ENCODE peak calls at places on chromosomes 13 and 19, in seven cellular contexts. G is hepatocyte, B is heart right ventricle, V is upper lobe of left lung, Y is colonic mucosa, F is fibroblast of lung, X is SK-N-SH. S is an unnamed sample.

GRCh38 chr19:4504874-4505569 is 13.3 kb downstream of the PLIN4 start:
- DNase-seq in F (no peak), X (no peak), B (no peak), G (no peak), V (no peak), Y (no peak), S (no peak)

GRCh38 chr13:109254271-109254670 is 532.1 kb downstream of the IRS2 start:
- DNase-seq in Y (no peak), X (no peak), F (no peak), G (no peak), V (no peak), B (no peak), S (no peak)

GRCh38 chr19:36136975-36137686 is 2.7 kb upstream of the CAPNS1 start:
- DNase-seq in F (peak; percentile 63), G (no peak), V (no peak), B (peak; percentile 63), Y (peak; percentile 84), X (no peak), S (peak; percentile 80)

GRCh38 chr13:91722267-91722884 is 324.0 kb downstream of the GPC5 start:
- DNase-seq in B (no peak), X (peak; percentile 36), V (no peak), F (peak; percentile 64), Y (no peak), G (peak; percentile 52), S (no peak)

GRCh38 chr19:57171551-57172081 is 4.3 kb upstream of the DUXA start:
- DNase-seq in F (peak; percentile 12), V (peak; percentile 84), G (peak; percentile 76), X (peak; percentile 95), B (peak; percentile 37), Y (peak; percentile 32), S (no peak)

GRCh38 chr19:50402544-50403301 is 16.0 kb upstream of the SPIB start:
- DNase-seq in Y (no peak), X (peak; percentile 32), G (no peak), B (no peak), F (no peak), V (peak; percentile 81), S (no peak)

GRCh38 chr13:76286178-76286577 is 600.0 kb downstream of the KCTD12 start:
- DNase-seq in V (no peak), F (peak; percentile 69), G (no peak), X (no peak), Y (no peak), B (no peak), S (no peak)

GRCh38 chr13:80339841-80340642 is 884 bp downstream of the SPRY2 start:
- DNase-seq in B (peak; percentile 56), F (peak; percentile 28), X (peak; percentile 60), G (peak; percentile 60), Y (peak; percentile 67), V (peak; percentile 92), S (peak; percentile 79)

GRCh38 chr19:21221653-21222052 is 79.8 kb downstream of the ZNF431 start:
- DNase-seq in B (no peak), G (no peak), Y (no peak), F (no peak), V (no peak), X (no peak), S (no peak)

GRCh38 chr13:110648848-110649421 is 33.6 kb downstream of the NAXD start:
- DNase-seq in Y (peak; percentile 16), B (no peak), X (no peak), G (no peak), V (peak; percentile 64), F (no peak), S (no peak)

GRCh38 chr19:16851031-16851712 is 22.0 kb downstream of the SIN3B start:
- DNase-seq in F (no peak), B (no peak), X (no peak), G (no peak), Y (no peak), V (peak; percentile 78), S (no peak)

GRCh38 chr13:74201530-74201929 is 67.3 kb upstream of the KLF12 start:
- DNase-seq in V (no peak), F (no peak), X (no peak), Y (no peak), B (no peak), G (no peak), S (no peak)

GRCh38 chr19:6533746-6534418 is 3.1 kb downstream of the TNFSF9 start:
- DNase-seq in V (no peak), G (no peak), B (no peak), F (no peak), X (no peak), Y (no peak), S (no peak)

GRCh38 chr19:47109541-47110375 is 3.8 kb downstream of the ZC3H4 start:
- DNase-seq in G (peak; percentile 57), X (no peak), B (no peak), V (no peak), F (peak; percentile 61), Y (peak; percentile 58), S (no peak)

GRCh38 chr13:109715902-109716301 is 70.5 kb downstream of the IRS2 start:
- DNase-seq in G (peak; percentile 52), X (no peak), V (no peak), F (peak; percentile 73), B (no peak), Y (no peak), S (no peak)

GRCh38 chr19:11658954-11659353 is 61.7 kb downstream of the ZNF627 start:
- DNase-seq in F (no peak), B (no peak), X (no peak), G (no peak), Y (peak; percentile 27), V (no peak), S (no peak)

GRCh38 chr19:55635334-55635717 is 5.5 kb upstream of the ZNF580 start:
- DNase-seq in B (no peak), G (no peak), F (no peak), X (no peak), Y (no peak), V (no peak), S (peak; percentile 64)

GRCh38 chr13:33281951-33282595 is 3.5 kb downstream of the STARD13 start:
- DNase-seq in Y (no peak), V (no peak), B (no peak), X (no peak), F (peak; percentile 54), G (no peak), S (no peak)

GRCh38 chr13:108225440-108225839 is 7.2 kb downstream of the ABHD13 start:
- DNase-seq in B (no peak), F (no peak), Y (no peak), V (no peak), X (no peak), G (no peak), S (no peak)

GRCh38 chr19:3154957-3155736 is 19.3 kb downstream of the GNA15 start:
- DNase-seq in X (peak; percentile 66), V (no peak), G (no peak), Y (peak; percentile 49), B (peak; percentile 92), F (peak; percentile 97), S (peak; percentile 78)

GRCh38 chr19:46605356-46605821 is 4.3 kb downstream of the CALM3 start:
- DNase-seq in F (no peak), Y (no peak), V (no peak), B (no peak), G (no peak), X (peak; percentile 17), S (peak; percentile 61)

GRCh38 chr19:32404939-32405430 is 585 bp upstream of the DPY19L3 start:
- DNase-seq in Y (peak; percentile 61), F (peak; percentile 43), B (peak; percentile 47), X (no peak), G (peak; percentile 58), V (peak; percentile 94), S (peak; percentile 87)

GRCh38 chr19:17560205-17560595 is 4.8 kb downstream of the COLGALT1 start:
- DNase-seq in B (peak; percentile 31), X (no peak), Y (no peak), V (no peak), F (peak; percentile 93), G (peak; percentile 60), S (peak; percentile 85)

GRCh38 chr19:56120371-56121179 is 520 bp downstream of the ZNF787 start:
- DNase-seq in B (peak; percentile 83), X (peak; percentile 95), Y (peak; percentile 91), F (peak; percentile 70), V (peak; percentile 96), G (peak; percentile 89), S (peak; percentile 93)

GRCh38 chr13:113654175-113654560 is 3.8 kb downstream of the ATP4B start:
- DNase-seq in B (no peak), Y (no peak), V (no peak), X (no peak), F (no peak), G (no peak), S (no peak)
- H3K4me1 ChIP-seq in B (no peaks in the 10 kb centered on the region), Y (no peaks in the 10 kb centered on the region), V (no peaks in the 10 kb centered on the region), X (no peaks in the 10 kb centered on the region), F (no peaks in the 10 kb centered on the region), G (no peaks in the 10 kb centered on the region), S (no peaks in the 10 kb centered on the region)

GRCh38 chr13:114025432-114026127 is 51.7 kb upstream of the C13orf46 start:
- DNase-seq in F (peak; percentile 88), B (no peak), V (peak; percentile 57), X (peak; percentile 85), Y (no peak), G (no peak), S (no peak)
- TF ChIP-seq CTCF in F (no peak), B (no peak), V (no peak), X (no peak), Y (no peak), G (peak; percentile 26), S (no peak)

DNA sequence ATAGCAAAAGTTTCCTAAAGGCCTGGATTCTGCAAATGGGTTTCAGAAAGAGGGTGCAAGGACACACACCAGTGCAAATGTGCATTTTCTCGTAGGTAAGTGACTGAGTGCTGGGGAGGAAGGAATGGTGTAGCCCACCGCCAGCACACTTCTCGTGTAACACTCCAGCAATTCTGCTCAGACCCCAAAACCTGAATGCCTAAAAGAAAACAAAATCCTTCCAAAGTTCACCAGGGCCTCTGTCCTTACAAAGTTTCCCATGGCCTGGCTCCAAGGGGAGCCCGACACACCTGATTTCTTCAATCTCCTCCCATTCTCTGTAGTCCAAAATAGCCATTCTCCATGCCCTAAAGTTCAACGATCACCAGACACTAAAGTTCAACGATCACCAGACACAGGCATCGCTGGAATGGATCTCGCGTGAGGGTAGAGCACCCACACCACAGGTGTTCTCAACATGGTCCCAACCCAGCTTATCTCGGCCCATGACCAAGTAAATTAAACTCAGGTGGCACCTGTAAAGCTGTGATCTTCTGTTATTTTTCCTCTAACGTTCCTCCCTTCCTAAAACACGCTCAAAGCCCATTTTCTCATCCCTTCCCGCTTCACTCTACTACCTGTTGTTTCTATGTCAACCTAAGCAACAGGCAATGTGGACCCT is 46.0 kb downstream of the ABCC4 start:
- DNase-seq in G (no peak), Y (no peak), B (no peak), X (no peak), V (no peak), F (no peak), S (no peak)
- H3K4me1 ChIP-seq in G (peaks cover under 1% of the 10 kb centered on the region), Y (no peaks in the 10 kb centered on the region), B (no peaks in the 10 kb centered on the region), X (no peaks in the 10 kb centered on the region), V (no peaks in the 10 kb centered on the region), F (peaks cover 19% of the 10 kb centered on the region), S (no peaks in the 10 kb centered on the region)

GRCh38 chr19:19402656-19403372 is 2.7 kb upstream of the GATAD2A start:
- DNase-seq in G (no peak), Y (no peak), B (no peak), X (no peak), V (no peak), F (peak; percentile 46), S (no peak)

GRCh38 chr19:19403373-19403901 is 2.0 kb upstream of the GATAD2A start:
- DNase-seq in V (no peak), Y (no peak), X (no peak), F (peak; percentile 31), G (no peak), B (no peak), S (no peak)

GRCh38 chr19:19404879-19405860 is at the start of gene GATAD2A:
- DNase-seq in Y (peak; percentile 96), G (peak; percentile 98), F (peak; percentile 93), X (peak; percentile 98), B (peak; percentile 93), V (peak; percentile 99), S (peak; percentile 96)

GRCh38 chr19:19399733-19400438 is 5.6 kb upstream of the GATAD2A start:
- DNase-seq in F (peak; percentile 41), V (no peak), X (peak; percentile 46), B (no peak), G (no peak), Y (no peak), S (no peak)
- TF ChIP-seq CTCF in F (no peak), V (no peak), X (no peak), B (no peak), G (no peak), Y (no peak), S (no peak)

S was measured in upper lobe of right lung.